ENCODE peak calls at places on chromosomes 11 and 22, in seven cellular contexts. L is fibroblast of lung, D is posterior cingulate gyrus, K is heart left ventricle, I is ureter, R is cardiac fibroblast, Z is EL. N is an unnamed sample.

GRCh38 chr22:34943830-34944229 is 122.1 kb upstream of the ISX start:
- DNase-seq in I (no peak), L (no peak), K (no peak), Z (no peak), R (no peak), D (no peak), N (no peak)

GRCh38 chr11:65446446-65447277 is 24.1 kb downstream of the NEAT1 start:
- DNase-seq in Z (peak; percentile 43), R (peak; percentile 60), D (no peak), I (no peak), L (peak; percentile 48), K (no peak), N (no peak)

GRCh38 chr11:58685973-58686720 is 45.6 kb downstream of the GLYAT start:
- DNase-seq in L (no peak), R (no peak), D (no peak), I (no peak), K (no peak), Z (no peak), N (no peak)

GRCh38 chr11:122199661-122200060 is 83.6 kb upstream of the BLID start:
- DNase-seq in L (peak; percentile 74), K (no peak), R (peak; percentile 85), I (no peak), Z (no peak), D (no peak), N (no peak)

GRCh38 chr11:2940930-2941821 is 12.0 kb upstream of the PHLDA2 start:
- DNase-seq in K (no peak), I (no peak), L (no peak), D (no peak), Z (peak; percentile 44), R (no peak), N (peak; percentile 71)

GRCh38 chr11:629237-629583 is 2.2 kb upstream of the SCT start:
- DNase-seq in Z (no peak), I (no peak), D (no peak), R (no peak), L (peak; percentile 43), K (peak; percentile 19), N (no peak)

GRCh38 chr11:128164090-128164741 is 423.1 kb downstream of the ETS1 start:
- DNase-seq in Z (no peak), D (no peak), R (no peak), L (no peak), K (no peak), I (no peak), N (no peak)

GRCh38 chr11:26556582-26556981 is 15.5 kb downstream of the MUC15 start:
- DNase-seq in D (no peak), L (no peak), Z (no peak), I (peak; percentile 41), K (no peak), R (no peak), N (peak; percentile 25)

GRCh38 chr11:73950869-73951710 is at the start of gene DNAJB13:
- DNase-seq in K (no peak), Z (peak; percentile 50), L (peak; percentile 49), R (peak; percentile 61), D (no peak), I (no peak), N (peak; percentile 65)

GRCh38 chr11:91219501-91219900 is 996.7 kb upstream of the CHORDC1 start:
- DNase-seq in R (peak; percentile 57), I (no peak), D (no peak), Z (peak; percentile 3), L (peak; percentile 43), K (no peak), N (no peak)

GRCh38 chr11:114180301-114181055 is 115.7 kb upstream of the NNMT start:
- DNase-seq in Z (no peak), L (no peak), R (no peak), D (no peak), K (peak; percentile 59), I (no peak), N (peak; percentile 47)

GRCh38 chr22:38317995-38318715 is 922 bp upstream of the CSNK1E start:
- DNase-seq in K (peak; percentile 70), I (peak; percentile 87), R (peak; percentile 96), D (no peak), Z (peak; percentile 98), L (peak; percentile 96), N (peak; percentile 82)

GRCh38 chr11:95711162-95711944 is 78.2 kb downstream of the FAM76B start:
- DNase-seq in Z (no peak), L (peak; percentile 92), K (no peak), R (peak; percentile 47), I (no peak), D (no peak), N (no peak)

GRCh38 chr11:14582835-14583234 is 60.8 kb upstream of the PDE3B start:
- DNase-seq in K (no peak), L (no peak), D (no peak), Z (no peak), R (no peak), I (peak; percentile 53), N (no peak)

N was measured in Calu3.